ENCODE peak calls at places on chromosomes 1 and 21, in five cellular contexts. E is epithelial cell of esophagus; L is fibroblast of pulmonary artery; R is CD8-positive, alpha-beta T cell; G is stomach. A is an unnamed sample.

GRCh38 chr21:41634211-41634694 is 126.3 kb upstream of the TMPRSS2 start:
- DNase-seq in E (peak; percentile 94), L (no peak), R (no peak), G (no peak), A (no peak)

GRCh38 chr1:33396188-33397124 is 34.4 kb downstream of the PHC2 start:
- DNase-seq in E (no peak), L (peak; percentile 64), R (no peak), G (no peak), A (no peak)

GRCh38 chr21:41631564-41632461 is 123.9 kb upstream of the TMPRSS2 start:
- DNase-seq in E (peak; percentile 84), L (peak; percentile 36), R (no peak), G (peak; percentile 70), A (no peak)

GRCh38 chr1:24420547-24420946 is 4.9 kb downstream of the NIPAL3 start:
- DNase-seq in E (peak; percentile 38), L (peak; percentile 34), R (no peak), G (no peak), A (no peak)

GRCh38 chr1:84504580-84505021 is 1.6 kb upstream of the SPATA1 start:
- DNase-seq in E (peak; percentile 29), L (peak; percentile 65), R (no peak), G (no peak), A (no peak)

GRCh38 chr1:15584489-15585363 is at the start of gene AGMAT:
- DNase-seq in E (no peak), L (peak; percentile 25), R (peak; percentile 51), G (peak; percentile 43), A (no peak)

GRCh38 chr21:36385909-36386642 is 884 bp downstream of the CHAF1B start:
- DNase-seq in E (peak; percentile 20), L (peak; percentile 14), R (no peak), G (no peak), A (no peak)

GRCh38 chr1:23368562-23369334 is 888 bp downstream of the ZNF436 start:
- DNase-seq in E (peak; percentile 92), L (peak; percentile 90), R (peak; percentile 86), G (peak; percentile 92), A (no peak)

GRCh38 chr1:208243851-208244583 is at the start of gene PLXNA2:
- DNase-seq in E (peak; percentile 87), L (peak; percentile 67), R (peak; percentile 62), G (peak; percentile 93), A (no peak)

GRCh38 chr1:183180634-183181056 is 5.4 kb upstream of the LAMC2 start:
- DNase-seq in E (peak; percentile 93), L (peak; percentile 93), R (no peak), G (no peak), A (peak; percentile 26)

GRCh38 chr1:58412071-58412580 is 134.4 kb downstream of the OMA1 start:
- DNase-seq in E (peak; percentile 43), L (peak; percentile 62), R (no peak), G (no peak), A (no peak)

GRCh38 chr1:1109743-1110142 is 6.1 kb downstream of the C1orf159 start:
- DNase-seq in E (no peak), L (no peak), R (no peak), G (peak; percentile 77), A (no peak)

GRCh38 chr1:36391271-36391670 is 5.5 kb upstream of the STK40 start:
- DNase-seq in E (no peak), L (no peak), R (no peak), G (no peak), A (no peak)

GRCh38 chr1:18328803-18329202 is 151.9 kb upstream of the KLHDC7A start:
- DNase-seq in E (no peak), L (no peak), R (no peak), G (no peak), A (no peak)

GRCh38 chr1:237108299-237109040 is 66.5 kb downstream of the RYR2 start:
- DNase-seq in E (no peak), L (no peak), R (no peak), G (no peak), A (no peak)

GRCh38 chr1:3905953-3906671 is 6.0 kb upstream of the C1orf174 start:
- DNase-seq in E (peak; percentile 6), L (no peak), R (no peak), G (no peak), A (no peak)

GRCh38 chr1:160838876-160839275 is 23.8 kb downstream of the CD244 start:
- DNase-seq in E (no peak), L (no peak), R (no peak), G (no peak), A (no peak)

GRCh38 chr1:55724551-55725325 is 509.6 kb upstream of the USP24 start:
- DNase-seq in E (peak; percentile 24), L (peak; percentile 82), R (no peak), G (no peak), A (no peak)
- TF ChIP-seq CTCF in E (no peak), L (no peak), R (no peak), G (no peak), A (no peak)

DNA sequence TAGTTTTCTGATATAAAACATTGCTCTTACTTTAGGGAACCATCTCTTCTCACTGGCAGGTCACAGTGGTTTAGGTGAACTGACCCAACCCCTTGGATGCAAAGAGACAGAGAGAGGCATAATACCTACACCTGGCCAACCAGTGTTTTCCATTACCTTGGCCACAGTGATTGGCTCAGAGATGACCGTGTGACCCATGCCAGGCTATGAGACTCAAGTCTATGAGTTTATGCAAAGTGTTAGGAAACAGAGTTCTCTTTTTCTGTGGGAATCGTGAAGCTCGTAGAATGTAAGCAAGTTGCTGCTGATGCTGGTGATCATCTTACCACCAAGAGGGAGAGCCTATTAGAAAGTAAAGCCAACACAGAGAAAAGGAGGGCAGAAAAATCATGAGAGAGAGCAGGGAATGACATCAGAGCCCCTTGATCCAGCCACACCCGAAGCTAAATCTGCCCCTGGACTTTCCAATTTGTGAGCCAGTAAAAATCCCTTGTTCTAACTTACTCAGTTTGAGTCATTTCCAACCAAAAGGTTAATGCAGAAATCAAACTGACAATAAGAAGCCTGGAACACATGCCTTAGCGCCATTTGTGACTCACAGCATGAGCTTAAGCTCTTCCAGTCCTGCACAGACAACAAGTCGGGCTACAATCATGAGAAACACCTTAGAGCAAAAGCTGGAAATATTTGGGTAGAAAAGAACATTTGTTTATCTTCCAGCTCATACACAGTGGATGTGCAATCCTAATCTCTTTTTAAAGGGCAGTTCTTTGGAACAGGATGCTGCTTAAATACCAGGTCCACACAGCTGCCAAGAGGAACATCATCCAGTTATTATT is 81.3 kb upstream of the KAZN start:
- DNase-seq in E (peak; percentile 87), L (peak; percentile 84), R (no peak), G (no peak), A (peak; percentile 43)
- H3K4me3 ChIP-seq in E (no peak overlapping the region), L (no peak overlapping the region), R (no peak overlapping the region), G (no peak overlapping the region), A (no peak overlapping the region)

DNA sequence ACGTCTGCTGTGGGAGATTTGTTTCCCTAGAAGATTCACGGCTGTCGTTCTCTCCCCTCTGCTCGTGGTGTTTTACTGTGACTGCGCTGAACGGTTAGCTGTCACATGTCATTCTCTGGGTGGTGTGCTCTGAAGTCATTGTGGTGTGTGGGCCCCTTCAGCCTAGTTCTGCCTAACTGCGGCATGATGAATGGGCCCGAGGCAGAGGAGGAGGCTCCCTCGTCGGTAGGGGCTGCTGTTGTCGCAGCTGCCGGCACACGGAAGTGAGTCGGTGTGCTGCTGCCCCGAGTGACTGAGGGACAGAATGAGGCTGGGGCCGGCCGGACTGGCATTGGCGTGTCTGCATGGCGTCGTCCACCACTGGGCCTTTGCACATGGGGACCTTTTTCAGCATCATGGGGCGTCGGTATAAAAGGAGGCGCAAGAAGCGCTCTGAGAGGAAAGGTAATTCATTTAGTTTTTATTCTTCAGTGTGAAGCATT is 77.9 kb downstream of the ADARB1 start:
- DNase-seq in E (no peak), L (no peak), R (peak; percentile 70), G (peak; percentile 31), A (no peak)
- TF ChIP-seq CTCF in E (peak; percentile 20), L (peak; percentile 17), R (peak; percentile 54), G (no peak), A (no peak)

DNA sequence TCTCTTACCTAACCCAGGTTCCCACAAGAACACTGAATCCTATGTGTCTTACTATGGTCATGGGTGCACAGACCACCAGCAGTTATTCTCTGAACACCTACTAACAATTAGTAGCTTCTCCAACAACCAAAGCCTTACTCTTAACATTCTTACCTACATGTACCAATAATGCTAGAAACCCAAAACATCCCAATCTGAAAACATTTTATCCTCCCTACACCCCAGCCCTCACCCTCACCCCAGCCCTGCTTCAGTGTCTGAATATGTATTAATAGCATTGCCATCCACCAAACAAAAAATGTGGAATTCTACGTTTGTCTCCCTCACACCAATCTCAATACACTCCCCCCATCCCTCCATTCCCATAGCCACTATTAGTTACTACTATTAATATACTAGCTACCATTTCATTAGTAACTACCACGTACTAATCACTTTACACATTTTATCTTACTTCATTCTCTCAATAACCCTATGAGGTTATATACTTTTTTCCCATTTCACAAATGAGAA is 2.6 kb downstream of the TRIM33 start:
- DNase-seq in E (no peak), L (no peak), R (no peak), G (no peak), A (no peak)
- H3K4me3 ChIP-seq in E (peak overlapping the region; percentile 4), L (peak overlapping the region; percentile 95), R (no peak overlapping the region), G (no peak overlapping the region), A (peak overlapping the region; percentile 88)

DNA sequence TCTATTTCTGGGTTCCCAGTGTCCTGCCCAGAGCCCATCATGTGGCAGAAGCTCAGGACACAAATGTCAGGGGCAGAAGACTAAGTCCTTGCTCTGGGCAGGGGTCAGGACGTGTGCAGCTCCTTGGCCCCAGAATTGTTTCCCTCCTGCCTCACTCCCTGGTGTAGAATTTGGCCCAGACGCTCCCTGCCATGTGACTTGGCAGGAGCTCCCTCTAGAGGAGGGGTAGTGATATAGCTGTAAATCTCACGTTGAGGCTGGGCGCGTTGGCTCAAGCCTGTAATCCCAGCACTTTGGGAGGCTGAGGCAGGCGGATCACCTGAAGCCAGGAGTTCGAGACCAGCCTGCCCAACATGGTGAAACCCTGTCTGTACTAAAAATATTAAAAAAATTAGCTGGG is 91.2 kb downstream of the UBIAD1 start:
- DNase-seq in E (peak; percentile 27), L (no peak), R (no peak), G (peak; percentile 29), A (no peak)
- TF ChIP-seq CTCF in E (peak; percentile 44), L (no peak), R (no peak), G (no peak), A (peak; percentile 18)

DNA sequence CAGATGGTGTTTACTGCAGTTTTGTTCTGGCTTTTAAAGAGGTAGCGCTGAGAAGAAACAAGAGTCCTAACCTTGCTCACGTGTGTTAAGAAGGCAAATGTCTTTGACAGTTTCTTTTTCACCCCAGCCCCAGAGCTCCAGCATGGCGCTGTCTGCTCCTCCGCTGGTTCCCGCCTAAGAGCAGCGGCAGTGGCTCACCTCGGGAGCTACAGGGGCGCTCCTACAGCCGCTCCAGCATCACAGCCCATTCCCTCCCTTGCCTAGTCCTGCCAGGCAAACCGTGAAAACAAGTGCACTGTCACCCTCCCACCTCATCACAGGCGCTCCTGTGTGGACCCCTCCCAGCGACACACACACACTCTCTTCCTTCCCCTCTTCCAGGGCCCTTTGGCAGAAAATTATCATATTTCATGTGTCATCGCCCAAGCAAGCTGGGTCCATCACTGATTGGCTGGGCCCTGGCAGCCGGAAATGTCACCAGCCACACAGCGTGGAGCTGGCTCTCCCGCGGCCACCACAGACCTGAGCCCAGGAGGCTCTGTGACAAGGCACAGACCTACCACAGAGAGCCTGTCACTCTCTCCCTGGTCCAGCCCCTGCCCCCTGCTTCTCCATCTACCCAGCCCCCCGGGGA is 1.2 kb upstream of the HIVEP3 start:
- DNase-seq in E (no peak), L (no peak), R (peak; percentile 77), G (peak; percentile 40), A (no peak)
- H3K4me3 ChIP-seq in E (no peak overlapping the region), L (no peak overlapping the region), R (peak overlapping the region; percentile 51), G (no peak overlapping the region), A (no peak overlapping the region)